ENCODE peak calls at places on chromosomes 7 and 10, in ten cellular contexts. B is NCI-H1436; F is pancreas; O is right atrium auricular region; I is HEK293T; Y is H7; D is NCI-H2081 treated with DMSO at 0.1 percent for 48 hours; H is activated T-helper 9 cell treated with anti-CD3 and anti-CD28 coated beads, Interleukin-2, amount 50 U/mL, for 16 hours; S is globus pallidus; M is HFFc6. R is an unnamed sample.

GRCh38 chr7:135620980-135621850 is 41.1 kb upstream of the STMP1 start:
- DNase-seq in B (peak), F (no peak), O (peak), I (peak), Y (peak), D (peak), H (no peak), S (peak), M (peak), R (peak)

GRCh38 chr7:56083150-56083785 is 9.5 kb downstream of the PHKG1 start:
- DNase-seq in B (peak), F (peak), O (no peak), I (no peak), Y (no peak), D (no peak), H (no peak), S (peak), M (no peak), R (no peak)

GRCh38 chr10:34922138-34922537 is 107.0 kb upstream of the PARD3 start:
- DNase-seq in B (no peak), F (no peak), O (no peak), I (no peak), Y (no peak), D (no peak), H (no peak), S (no peak), M (peak), R (peak)

GRCh38 chr7:28291559-28291958 is 111.0 kb upstream of the JAZF1 start:
- DNase-seq in B (no peak), F (no peak), O (no peak), I (no peak), Y (peak), D (no peak), H (no peak), S (no peak), M (no peak), R (no peak)

GRCh38 chr7:131636092-131636491 is 79.7 kb upstream of the PODXL start:
- DNase-seq in B (no peak), F (no peak), O (peak), I (no peak), Y (no peak), D (no peak), H (no peak), S (no peak), M (no peak), R (no peak)

GRCh38 chr7:2032030-2032875 is 200.5 kb downstream of the MAD1L1 start:
- DNase-seq in B (no peak), F (peak), O (no peak), I (no peak), Y (no peak), D (no peak), H (no peak), S (no peak), M (no peak), R (no peak)

GRCh38 chr10:20963056-20963455 is 65.9 kb upstream of the NEBL start:
- DNase-seq in B (no peak), F (no peak), O (no peak), I (no peak), Y (no peak), D (no peak), H (no peak), S (no peak), M (no peak), R (no peak)

GRCh38 chr7:30285067-30285530 is 702 bp downstream of the ZNRF2 start:
- DNase-seq in B (peak), F (peak), O (no peak), I (no peak), Y (peak), D (no peak), H (peak), S (peak), M (no peak), R (peak)

GRCh38 chr7:149027560-149028345 is 552 bp downstream of the PDIA4 start:
- DNase-seq in B (no peak), F (no peak), O (no peak), I (no peak), Y (peak), D (no peak), H (no peak), S (peak), M (peak), R (peak)